ENCODE peak calls at places on chromosomes 4 and X, in four cellular contexts. One of them, this sample, is unnamed.

GRCh38 chr4:111781611-111782010 is 363.6 kb upstream of the FAM241A start:
- DNase-seq in A673: no peak
- DNase-seq in GM23248: no peak
- DNase-seq in GM23338: no peak
- DNase-seq in this sample: peak

GRCh38 chr4:139144161-139144859 is 32.7 kb downstream of the ELF2 start:
- DNase-seq in GM23248: peak
- DNase-seq in GM23338: peak
- DNase-seq in A673: no peak
- DNase-seq in this sample: peak

GRCh38 chrX:119503484-119503861 is 35.2 kb downstream of the SLC25A5 start:
- DNase-seq in GM23338: no peak
- DNase-seq in GM23248: peak
- DNase-seq in A673: no peak
- DNase-seq in this sample: peak

GRCh38 chr4:161629694-161630441 is 533.9 kb downstream of the FSTL5 start:
- DNase-seq in A673: peak
- DNase-seq in GM23338: no peak
- DNase-seq in GM23248: no peak
- DNase-seq in this sample: no peak

GRCh38 chr4:145909773-145910172 is 28.9 kb downstream of the ZNF827 start:
- DNase-seq in GM23338: no peak
- DNase-seq in GM23248: peak
- DNase-seq in A673: no peak
- DNase-seq in this sample: peak

GRCh38 chr4:81818385-81818784 is 346.7 kb upstream of the RASGEF1B start:
- DNase-seq in A673: no peak
- DNase-seq in GM23338: no peak
- DNase-seq in GM23248: no peak
- DNase-seq in this sample: no peak

GRCh38 chr4:173288296-173288695 is 45.9 kb downstream of the HMGB2 start:
- DNase-seq in GM23338: peak
- DNase-seq in A673: peak
- DNase-seq in GM23248: peak
- DNase-seq in this sample: peak

GRCh38 chr4:38004062-38004461 is 43.9 kb downstream of the PTTG2 start:
- DNase-seq in A673: no peak
- DNase-seq in GM23248: no peak
- DNase-seq in GM23338: peak
- DNase-seq in this sample: no peak

GRCh38 chr4:186037692-186038658 is 31.0 kb upstream of the TLR3 start:
- DNase-seq in GM23248: peak
- DNase-seq in A673: peak
- DNase-seq in GM23338: peak
- DNase-seq in this sample: peak

GRCh38 chr4:140861359-140862181 is 105.4 kb upstream of the TBC1D9 start:
- DNase-seq in GM23248: peak
- DNase-seq in A673: peak
- DNase-seq in GM23338: peak
- DNase-seq in this sample: peak

GRCh38 chr4:997375-998071 is 4.3 kb upstream of the SLC26A1 start:
- DNase-seq in GM23338: peak
- DNase-seq in GM23248: peak
- DNase-seq in A673: no peak
- DNase-seq in this sample: no peak

GRCh38 chr4:998096-998691 is 5.0 kb upstream of the SLC26A1 start:
- DNase-seq in GM23338: no peak
- DNase-seq in A673: no peak
- DNase-seq in GM23248: no peak
- DNase-seq in this sample: no peak

GRCh38 chr4:996994-997374 is 3.8 kb upstream of the SLC26A1 start:
- DNase-seq in GM23248: no peak
- DNase-seq in A673: no peak
- DNase-seq in GM23338: no peak
- DNase-seq in this sample: no peak

GRCh38 chr4:995311-996026 is 2.3 kb upstream of the SLC26A1 start:
- DNase-seq in GM23338: no peak
- DNase-seq in GM23248: no peak
- DNase-seq in A673: no peak
- DNase-seq in this sample: no peak

DNA sequence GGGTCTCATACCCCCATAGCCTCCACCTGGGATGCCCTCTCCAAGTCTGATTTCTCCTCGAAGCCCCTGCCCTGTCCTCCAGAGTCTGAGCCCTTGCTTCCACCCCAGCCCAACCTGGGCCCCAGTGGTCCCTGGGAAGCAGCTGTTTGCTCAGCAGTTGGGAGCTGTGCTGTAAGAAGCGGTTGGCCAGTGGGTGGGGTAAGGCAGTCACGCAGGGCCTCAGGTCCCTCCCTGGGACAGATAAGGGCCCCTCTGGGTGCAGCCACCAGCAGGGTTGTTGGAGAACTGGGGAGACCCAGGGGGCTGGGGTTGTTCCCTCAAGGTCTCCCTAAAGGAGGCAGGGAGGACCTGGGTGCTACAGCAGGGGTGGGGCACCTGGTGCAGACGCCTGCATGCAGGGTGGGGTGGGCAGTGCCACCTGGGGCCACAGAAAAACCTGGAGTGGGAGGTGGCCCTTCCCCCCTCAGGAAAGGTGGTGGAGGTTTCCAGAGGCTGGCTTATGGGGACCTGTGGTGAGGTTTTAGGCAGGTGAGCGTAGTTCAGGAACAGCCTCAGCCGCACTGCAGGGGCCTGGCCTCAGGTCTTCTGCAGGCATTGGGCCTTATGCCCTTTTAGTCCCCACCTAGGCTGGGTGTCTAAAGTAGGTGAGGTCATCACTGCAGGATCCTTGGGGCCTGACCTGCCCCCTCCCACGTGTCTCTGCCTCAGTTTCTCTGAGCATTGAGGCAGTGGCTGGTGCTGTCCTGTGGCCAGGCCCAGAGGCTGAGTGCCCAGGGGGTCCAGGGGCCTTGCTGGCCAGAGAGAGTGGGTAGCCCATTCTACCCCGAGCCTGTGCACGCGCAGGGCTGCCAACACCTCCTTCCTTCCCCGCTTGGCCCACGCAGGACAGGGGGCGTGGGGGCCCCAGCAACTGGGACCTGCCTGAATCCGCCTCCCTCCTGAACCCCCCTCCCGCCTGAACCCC is 3.1 kb upstream of the SLC26A1 start:
- DNase-seq in GM23338: no peak
- DNase-seq in GM23248: no peak
- DNase-seq in A673: no peak
- DNase-seq in this sample: no peak
- TF ChIP-seq EZH2 in GM23338: no peak
- TF ChIP-seq EZH2 in GM23248: peak
- TF ChIP-seq EZH2 in A673: no peak
- TF ChIP-seq EZH2 in this sample: no peak

GRCh38 chr4:110005461-110006056 is 92.9 kb downstream of the EGF start:
- DNase-seq in GM23248: peak
- DNase-seq in GM23338: peak
- DNase-seq in A673: peak
- DNase-seq in this sample: peak
- TF ChIP-seq EZH2 in GM23248: no peak
- TF ChIP-seq EZH2 in GM23338: no peak
- TF ChIP-seq EZH2 in A673: no peak
- TF ChIP-seq EZH2 in this sample: no peak

GRCh38 chr4:121953860-121954259 is 2.0 kb upstream of the TRPC3 start:
- DNase-seq in A673: no peak
- DNase-seq in GM23248: no peak
- DNase-seq in GM23338: no peak
- DNase-seq in this sample: no peak

GRCh38 chr4:121952290-121952689 is 430 bp upstream of the TRPC3 start:
- DNase-seq in GM23338: peak
- DNase-seq in GM23248: no peak
- DNase-seq in A673: no peak
- DNase-seq in this sample: no peak

GRCh38 chr4:121950212-121950679 is 1.6 kb downstream of the TRPC3 start:
- DNase-seq in GM23248: peak
- DNase-seq in A673: peak
- DNase-seq in GM23338: peak
- DNase-seq in this sample: peak

GRCh38 chr4:121951570-121952110 is at the start of gene TRPC3:
- DNase-seq in GM23248: peak
- DNase-seq in GM23338: peak
- DNase-seq in A673: peak
- DNase-seq in this sample: peak

DNA sequence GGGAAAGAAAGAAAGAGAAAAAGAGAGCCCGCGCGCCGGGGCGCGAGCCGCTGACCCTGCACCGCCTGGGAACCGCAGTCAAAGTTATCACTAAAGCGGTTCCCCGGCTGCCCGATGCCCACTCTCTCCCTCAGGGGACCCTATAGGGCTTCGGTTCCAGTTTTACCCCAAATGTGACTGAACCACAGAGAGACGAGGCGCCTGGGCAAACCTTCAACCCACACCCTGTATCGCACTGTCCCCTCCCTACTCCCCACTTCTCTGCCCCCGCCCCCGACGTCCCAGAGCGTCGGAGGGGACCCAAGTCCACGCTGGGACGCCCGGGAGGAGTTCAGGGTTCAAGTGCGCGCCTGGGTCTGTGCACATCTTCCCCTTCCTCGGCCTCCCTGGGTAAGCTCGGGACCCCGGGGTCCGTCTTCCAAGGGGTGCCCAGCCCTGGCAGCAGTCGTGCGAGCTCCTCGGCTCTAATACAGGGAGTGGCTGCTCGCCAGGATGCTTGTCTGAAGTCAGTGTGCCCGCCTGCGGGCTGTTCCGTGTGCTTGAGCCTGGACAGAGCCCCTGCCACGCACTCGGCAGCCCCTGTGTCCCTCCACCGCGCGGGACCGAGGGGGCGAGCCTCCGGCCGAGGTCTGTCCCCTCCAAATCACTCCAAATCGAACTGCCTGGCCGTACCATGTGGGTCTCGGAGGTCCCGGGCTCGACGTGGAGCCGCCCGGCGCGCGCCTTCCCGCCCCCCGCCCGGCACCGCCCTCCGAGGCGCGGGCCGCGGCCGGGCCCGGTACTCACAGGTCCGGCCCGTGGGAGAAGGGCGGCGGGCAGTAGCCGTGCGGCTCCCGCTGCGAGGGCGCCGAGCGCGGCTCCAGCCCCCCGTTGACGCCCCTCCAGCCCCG is 935 bp downstream of the TRPC3 start:
- DNase-seq in GM23338: peak
- DNase-seq in A673: peak
- DNase-seq in GM23248: peak
- DNase-seq in this sample: no peak
- TF ChIP-seq EZH2 in GM23338: peak
- TF ChIP-seq EZH2 in A673: peak
- TF ChIP-seq EZH2 in GM23248: peak
- TF ChIP-seq EZH2 in this sample: no peak

GRCh38 chr4:41981456-41981855 is at the start of gene DCAF4L1:
- DNase-seq in A673: no peak
- DNase-seq in GM23248: no peak
- DNase-seq in GM23338: no peak
- DNase-seq in this sample: no peak
- TF ChIP-seq EZH2 in A673: no peak
- TF ChIP-seq EZH2 in GM23248: no peak
- TF ChIP-seq EZH2 in GM23338: no peak
- TF ChIP-seq EZH2 in this sample: no peak

DNA sequence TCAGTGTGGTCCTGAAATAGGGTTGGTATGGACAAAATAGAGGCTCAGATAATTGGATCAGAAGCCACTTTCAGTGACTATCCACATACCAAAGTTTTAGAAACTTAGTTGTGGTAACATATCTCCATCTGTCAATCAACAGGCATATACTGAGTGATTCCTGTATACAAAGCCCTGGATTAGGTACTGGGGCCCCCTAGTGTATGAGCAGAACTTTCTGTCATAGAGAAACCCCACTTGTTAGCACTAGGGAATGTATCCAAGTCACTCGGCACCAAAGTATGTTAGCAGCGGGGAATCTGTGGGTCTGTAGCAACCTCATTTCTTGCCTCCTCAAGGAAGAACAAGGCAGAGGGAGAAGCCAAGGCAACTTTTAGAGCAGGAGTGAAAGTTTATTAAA is 50.7 kb downstream of the MAP7D3 start:
- DNase-seq in GM23248: peak
- DNase-seq in GM23338: peak
- DNase-seq in A673: peak
- DNase-seq in this sample: no peak
- TF ChIP-seq EZH2 in GM23248: no peak
- TF ChIP-seq EZH2 in GM23338: no peak
- TF ChIP-seq EZH2 in A673: no peak
- TF ChIP-seq EZH2 in this sample: no peak

GRCh38 chrX:65407157-65407626 is 127.4 kb downstream of the LAS1L start:
- DNase-seq in A673: no peak
- DNase-seq in GM23338: peak
- DNase-seq in GM23248: peak
- DNase-seq in this sample: no peak
- TF ChIP-seq EZH2 in A673: peak
- TF ChIP-seq EZH2 in GM23338: no peak
- TF ChIP-seq EZH2 in GM23248: no peak
- TF ChIP-seq EZH2 in this sample: no peak

GRCh38 chr4:82898322-82899243 is 2.0 kb upstream of the THAP9 start:
- DNase-seq in A673: no peak
- DNase-seq in GM23248: peak
- DNase-seq in GM23338: no peak
- DNase-seq in this sample: peak

GRCh38 chr4:82900016-82900334 is 560 bp upstream of the THAP9 start:
- DNase-seq in GM23248: peak
- DNase-seq in GM23338: peak
- DNase-seq in A673: no peak
- DNase-seq in this sample: no peak

GRCh38 chr4:82893942-82894341 is 3.0 kb upstream of the SEC31A start:
- DNase-seq in GM23248: peak
- DNase-seq in GM23338: no peak
- DNase-seq in A673: no peak
- DNase-seq in this sample: no peak

GRCh38 chr4:82899339-82899738 is 1.2 kb upstream of the THAP9 start:
- DNase-seq in A673: no peak
- DNase-seq in GM23248: peak
- DNase-seq in GM23338: no peak
- DNase-seq in this sample: no peak

DNA sequence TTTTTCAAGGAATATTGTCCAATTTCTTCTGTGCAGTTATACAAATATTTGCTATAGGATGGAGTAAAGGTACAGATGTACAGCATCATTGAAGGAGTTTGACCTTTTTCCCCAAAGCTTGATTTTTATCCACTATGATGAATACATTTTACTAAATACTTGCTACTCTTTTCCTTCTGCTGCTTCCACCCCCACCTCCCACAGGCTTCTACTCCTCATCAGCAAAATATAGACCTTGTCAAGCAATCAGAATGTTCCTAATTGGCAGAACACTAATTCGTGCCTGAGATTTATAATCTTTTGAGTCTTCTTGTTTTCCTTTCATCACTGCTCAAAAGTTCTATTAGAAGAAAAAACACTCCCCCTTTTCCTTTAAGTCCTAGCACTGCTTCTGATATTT is 3.8 kb upstream of the THAP9 start:
- DNase-seq in GM23248: no peak
- DNase-seq in GM23338: no peak
- DNase-seq in A673: no peak
- DNase-seq in this sample: no peak
- TF ChIP-seq EZH2 in GM23248: no peak
- TF ChIP-seq EZH2 in GM23338: no peak
- TF ChIP-seq EZH2 in A673: no peak
- TF ChIP-seq EZH2 in this sample: no peak

This sample was measured in PC-9.